ENCODE peak calls at places on chromosomes 1 and 21, in four cellular contexts. One of them, this sample, is unnamed.

GRCh38 chr21:37821791-37822450 is 94.3 kb downstream of the KCNJ6 start:
- DNase-seq in IMR-90: peak; percentile 45
- DNase-seq in neuronal stem cell: no peak
- DNase-seq in H9: no peak
- DNase-seq in this sample: no peak

GRCh38 chr1:16135501-16135900 is 20.4 kb downstream of the EPHA2 start:
- DNase-seq in IMR-90: no peak
- DNase-seq in H9: no peak
- DNase-seq in neuronal stem cell: no peak
- DNase-seq in this sample: no peak

GRCh38 chr1:13628711-13629110 is 45.1 kb downstream of the PDPN start:
- DNase-seq in IMR-90: no peak
- DNase-seq in H9: no peak
- DNase-seq in neuronal stem cell: no peak
- DNase-seq in this sample: no peak

GRCh38 chr1:13469343-13469742 is 44.5 kb downstream of the LRRC38 start:
- DNase-seq in IMR-90: no peak
- DNase-seq in H9: peak; percentile 34
- DNase-seq in neuronal stem cell: no peak
- DNase-seq in this sample: no peak

GRCh38 chr1:194296201-194296600 is 1109.8 kb upstream of the B3GALT2 start:
- DNase-seq in IMR-90: peak; percentile 38
- DNase-seq in H9: no peak
- DNase-seq in neuronal stem cell: no peak
- DNase-seq in this sample: no peak

GRCh38 chr1:23537296-23537993 is 6.4 kb upstream of the E2F2 start:
- DNase-seq in IMR-90: peak; percentile 68
- DNase-seq in neuronal stem cell: no peak
- DNase-seq in H9: no peak
- DNase-seq in this sample: no peak

GRCh38 chr1:194068444-194069167 is 882.2 kb upstream of the B3GALT2 start:
- DNase-seq in neuronal stem cell: no peak
- DNase-seq in IMR-90: no peak
- DNase-seq in H9: no peak
- DNase-seq in this sample: no peak

GRCh38 chr1:40932004-40932403 is 47.5 kb upstream of the CTPS1 start:
- DNase-seq in neuronal stem cell: no peak
- DNase-seq in IMR-90: no peak
- DNase-seq in H9: no peak
- DNase-seq in this sample: no peak

GRCh38 chr1:42913426-42914091 is 45.1 kb downstream of the SLC2A1 start:
- DNase-seq in neuronal stem cell: peak; percentile 53
- DNase-seq in IMR-90: peak; percentile 82
- DNase-seq in H9: peak; percentile 77
- DNase-seq in this sample: peak; percentile 89

GRCh38 chr1:66354311-66354922 is 179.5 kb upstream of the SGIP1 start:
- DNase-seq in IMR-90: peak; percentile 69
- DNase-seq in neuronal stem cell: no peak
- DNase-seq in H9: no peak
- DNase-seq in this sample: peak; percentile 41

GRCh38 chr21:14306143-14306907 is 76.6 kb downstream of the HSPA13 start:
- DNase-seq in IMR-90: peak; percentile 3
- DNase-seq in neuronal stem cell: no peak
- DNase-seq in H9: no peak
- DNase-seq in this sample: no peak

GRCh38 chr1:36534711-36535412 is 52.1 kb upstream of the CSF3R start:
- DNase-seq in H9: peak; percentile 14
- DNase-seq in IMR-90: no peak
- DNase-seq in neuronal stem cell: no peak
- DNase-seq in this sample: no peak

GRCh38 chr1:58619286-58620054 is 42.4 kb upstream of the TACSTD2 start:
- DNase-seq in IMR-90: no peak
- DNase-seq in neuronal stem cell: no peak
- DNase-seq in H9: no peak
- DNase-seq in this sample: no peak

GRCh38 chr1:236534164-236534651 is 10.4 kb downstream of the LGALS8 start:
- DNase-seq in neuronal stem cell: no peak
- DNase-seq in H9: no peak
- DNase-seq in IMR-90: peak; percentile 78
- DNase-seq in this sample: peak; percentile 66

GRCh38 chr1:203823306-203823705 is 27.9 kb downstream of the ZBED6 start:
- DNase-seq in H9: no peak
- DNase-seq in IMR-90: peak; percentile 29
- DNase-seq in neuronal stem cell: no peak
- DNase-seq in this sample: no peak

GRCh38 chr1:108057536-108057935 is 92.6 kb upstream of the VAV3 start:
- DNase-seq in H9: peak; percentile 77
- DNase-seq in neuronal stem cell: no peak
- DNase-seq in IMR-90: no peak
- DNase-seq in this sample: peak; percentile 70

GRCh38 chr1:44655609-44656008 is 18.7 kb downstream of the TMEM53 start:
- DNase-seq in neuronal stem cell: no peak
- DNase-seq in IMR-90: no peak
- DNase-seq in H9: peak; percentile 69
- DNase-seq in this sample: peak; percentile 25

GRCh38 chr1:55064861-55065263 is 25.5 kb downstream of the PCSK9 start:
- DNase-seq in H9: peak; percentile 14
- DNase-seq in IMR-90: peak; percentile 61
- DNase-seq in neuronal stem cell: no peak
- DNase-seq in this sample: peak; percentile 24

GRCh38 chr1:226181996-226182714 is 4.4 kb downstream of the ACBD3 start:
- DNase-seq in H9: peak; percentile 32
- DNase-seq in neuronal stem cell: no peak
- DNase-seq in IMR-90: peak; percentile 59
- DNase-seq in this sample: peak; percentile 67

GRCh38 chr1:203227684-203228083 is 1.8 kb downstream of the CHIT1 start:
- DNase-seq in H9: no peak
- DNase-seq in neuronal stem cell: no peak
- DNase-seq in IMR-90: no peak
- DNase-seq in this sample: no peak

GRCh38 chr21:26977741-26978140 is 10.9 kb upstream of the ADAMTS5 start:
- DNase-seq in neuronal stem cell: no peak
- DNase-seq in H9: no peak
- DNase-seq in IMR-90: peak; percentile 61
- DNase-seq in this sample: peak; percentile 19

GRCh38 chr1:65505547-65506325 is 85.3 kb downstream of the LEPR start:
- DNase-seq in neuronal stem cell: no peak
- DNase-seq in IMR-90: no peak
- DNase-seq in H9: no peak
- DNase-seq in this sample: no peak

GRCh38 chr1:59692591-59692990 is 122.2 kb upstream of the HOOK1 start:
- DNase-seq in IMR-90: peak; percentile 98
- DNase-seq in neuronal stem cell: no peak
- DNase-seq in H9: no peak
- DNase-seq in this sample: peak; percentile 90

GRCh38 chr1:58060548-58061170 is 485.9 kb downstream of the OMA1 start:
- DNase-seq in neuronal stem cell: no peak
- DNase-seq in IMR-90: no peak
- DNase-seq in H9: no peak
- DNase-seq in this sample: no peak

GRCh38 chr1:201252833-201253810 is 30.2 kb upstream of the PKP1 start:
- DNase-seq in H9: no peak
- DNase-seq in IMR-90: no peak
- DNase-seq in neuronal stem cell: no peak
- DNase-seq in this sample: no peak

GRCh38 chr1:24318988-24319863 is at the start of gene GRHL3:
- DNase-seq in H9: peak; percentile 93
- DNase-seq in neuronal stem cell: no peak
- DNase-seq in IMR-90: no peak
- DNase-seq in this sample: peak; percentile 48

GRCh38 chr1:208950206-208950605 is 633.3 kb upstream of the CAMK1G start:
- DNase-seq in neuronal stem cell: no peak
- DNase-seq in IMR-90: no peak
- DNase-seq in H9: no peak
- DNase-seq in this sample: no peak

GRCh38 chr1:87167855-87168630 is 160.6 kb upstream of the LMO4 start:
- DNase-seq in neuronal stem cell: no peak
- DNase-seq in IMR-90: no peak
- DNase-seq in H9: no peak
- DNase-seq in this sample: no peak

GRCh38 chr1:20185834-20186782 is at the start of the genes PLA2G2C and UBXN10:
- DNase-seq in IMR-90: no peak
- DNase-seq in neuronal stem cell: peak; percentile 49
- DNase-seq in H9: peak; percentile 74
- DNase-seq in this sample: peak; percentile 11

GRCh38 chr1:55420866-55421265 is 205.7 kb upstream of the USP24 start:
- DNase-seq in H9: no peak
- DNase-seq in neuronal stem cell: no peak
- DNase-seq in IMR-90: peak; percentile 34
- DNase-seq in this sample: no peak

GRCh38 chr1:171137580-171137979 is 46.9 kb downstream of the FMO3 start:
- DNase-seq in H9: no peak
- DNase-seq in IMR-90: no peak
- DNase-seq in neuronal stem cell: no peak
- DNase-seq in this sample: no peak

GRCh38 chr1:84386716-84387479 is 11.4 kb upstream of the DNASE2B start:
- DNase-seq in H9: no peak
- DNase-seq in neuronal stem cell: no peak
- DNase-seq in IMR-90: no peak
- DNase-seq in this sample: no peak

GRCh38 chr1:228737613-228738012 is 2.3 kb downstream of the RHOU start:
- DNase-seq in IMR-90: no peak
- DNase-seq in H9: no peak
- DNase-seq in neuronal stem cell: no peak
- DNase-seq in this sample: no peak

GRCh38 chr1:155884028-155884950 is 24.9 kb downstream of the SYT11 start:
- DNase-seq in IMR-90: peak; percentile 42
- DNase-seq in neuronal stem cell: no peak
- DNase-seq in H9: no peak
- DNase-seq in this sample: peak; percentile 28

GRCh38 chr1:206653715-206654459 is 18.6 kb downstream of the DYRK3 start:
- DNase-seq in IMR-90: no peak
- DNase-seq in H9: no peak
- DNase-seq in neuronal stem cell: no peak
- DNase-seq in this sample: no peak

GRCh38 chr1:5980314-5981008 is 11.8 kb downstream of the NPHP4 start:
- DNase-seq in neuronal stem cell: peak; percentile 51
- DNase-seq in H9: peak; percentile 95
- DNase-seq in IMR-90: peak; percentile 34
- DNase-seq in this sample: peak; percentile 69

GRCh38 chr1:167763525-167764220 is 41.9 kb downstream of the MPZL1 start:
- DNase-seq in neuronal stem cell: no peak
- DNase-seq in IMR-90: no peak
- DNase-seq in H9: no peak
- DNase-seq in this sample: no peak

GRCh38 chr21:41631564-41632461 is 123.9 kb upstream of the TMPRSS2 start:
- DNase-seq in neuronal stem cell: no peak
- DNase-seq in H9: no peak
- DNase-seq in IMR-90: no peak
- DNase-seq in this sample: no peak

GRCh38 chr1:94110946-94111740 is 9.8 kb downstream of the ABCA4 start:
- DNase-seq in neuronal stem cell: no peak
- DNase-seq in H9: no peak
- DNase-seq in IMR-90: no peak
- DNase-seq in this sample: no peak
- H3K79me1 ChIP-seq in neuronal stem cell: no peaks in the 10 kb centered on the region
- H3K79me1 ChIP-seq in H9: no peaks in the 10 kb centered on the region
- H3K79me1 ChIP-seq in IMR-90: no peaks in the 10 kb centered on the region
- H3K79me1 ChIP-seq in this sample: no peaks in the 10 kb centered on the region

GRCh38 chr1:230713915-230714764 is at the start of gene AGT:
- DNase-seq in IMR-90: peak; percentile 92
- DNase-seq in neuronal stem cell: no peak
- DNase-seq in H9: no peak
- DNase-seq in this sample: peak; percentile 80
- H3K79me1 ChIP-seq in IMR-90: no peaks in the 10 kb centered on the region
- H3K79me1 ChIP-seq in neuronal stem cell: no peaks in the 10 kb centered on the region
- H3K79me1 ChIP-seq in H9: no peaks in the 10 kb centered on the region
- H3K79me1 ChIP-seq in this sample: no peaks in the 10 kb centered on the region

DNA sequence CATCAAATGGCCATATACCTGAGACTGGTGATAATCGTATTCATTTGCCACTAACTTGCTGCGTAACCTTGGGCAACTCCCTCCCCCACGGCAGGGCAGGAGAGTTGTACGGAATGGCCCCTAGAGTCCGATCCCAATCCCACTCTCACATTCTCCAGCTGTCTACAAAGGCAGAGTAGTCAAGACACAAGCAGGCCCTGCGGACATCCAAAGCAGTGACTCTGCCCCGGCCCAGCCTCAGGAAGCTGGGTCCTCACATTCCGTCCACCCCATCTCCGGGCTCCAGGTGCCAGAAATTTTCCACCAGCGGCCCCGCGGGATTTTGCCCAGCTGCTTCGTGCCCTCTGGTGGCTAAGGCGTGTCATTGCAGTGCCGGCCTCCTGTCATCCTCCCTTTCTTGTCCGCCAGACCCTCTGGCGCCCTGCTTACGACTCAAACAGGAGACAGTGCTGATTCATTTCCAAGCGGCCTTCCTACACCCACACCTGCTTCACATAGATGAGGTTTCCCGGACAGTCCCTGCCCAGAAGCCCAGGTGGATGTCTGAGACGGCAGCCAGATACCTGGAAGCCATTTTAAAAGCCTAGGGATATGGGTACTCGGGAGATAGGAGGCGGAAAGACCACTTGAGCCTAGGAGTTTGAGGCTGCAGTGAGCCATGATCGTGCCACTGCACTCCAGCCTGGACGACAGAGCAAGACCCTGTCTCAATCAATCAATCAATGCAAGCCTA is 2.9 kb upstream of the S100A2 start:
- DNase-seq in neuronal stem cell: peak; percentile 88
- DNase-seq in H9: peak; percentile 96
- DNase-seq in IMR-90: peak; percentile 84
- DNase-seq in this sample: peak; percentile 89
- H3K79me1 ChIP-seq in neuronal stem cell: no peaks in the 10 kb centered on the region
- H3K79me1 ChIP-seq in H9: no peaks in the 10 kb centered on the region
- H3K79me1 ChIP-seq in IMR-90: peaks cover 4% of the 10 kb centered on the region
- H3K79me1 ChIP-seq in this sample: peaks cover 9% of the 10 kb centered on the region

GRCh38 chr1:47975302-47975921 is 21.8 kb downstream of the TRABD2B start:
- DNase-seq in H9: no peak
- DNase-seq in IMR-90: no peak
- DNase-seq in neuronal stem cell: no peak
- DNase-seq in this sample: no peak

GRCh38 chr1:47972864-47973437 is 24.2 kb downstream of the TRABD2B start:
- DNase-seq in H9: no peak
- DNase-seq in neuronal stem cell: no peak
- DNase-seq in IMR-90: no peak
- DNase-seq in this sample: no peak

GRCh38 chr1:47976728-47977127 is 20.5 kb downstream of the TRABD2B start:
- DNase-seq in IMR-90: no peak
- DNase-seq in H9: no peak
- DNase-seq in neuronal stem cell: no peak
- DNase-seq in this sample: no peak

GRCh38 chr1:47978486-47978885 is 18.7 kb downstream of the TRABD2B start:
- DNase-seq in H9: no peak
- DNase-seq in neuronal stem cell: no peak
- DNase-seq in IMR-90: peak; percentile 9
- DNase-seq in this sample: peak; percentile 51

DNA sequence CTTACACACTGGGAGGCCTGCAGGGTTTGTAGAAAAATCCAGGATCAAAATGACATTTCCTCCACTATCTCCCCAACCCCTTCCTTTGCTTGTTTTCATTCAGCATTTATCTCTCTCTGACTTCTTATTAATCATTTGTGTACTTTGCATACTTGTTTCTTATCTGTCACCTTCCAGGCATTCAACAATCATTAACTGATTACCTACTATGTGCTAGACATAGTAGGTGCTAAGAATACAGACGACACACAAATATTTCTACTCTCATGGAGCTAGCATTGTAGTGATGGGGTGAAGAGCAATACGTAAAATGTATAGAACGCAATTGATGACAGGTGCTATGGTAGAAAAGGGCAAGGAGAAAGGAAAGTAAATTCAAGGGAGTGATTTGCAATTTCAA is 20.9 kb downstream of the TRABD2B start:
- DNase-seq in neuronal stem cell: no peak
- DNase-seq in IMR-90: no peak
- DNase-seq in H9: no peak
- DNase-seq in this sample: no peak
- H3K79me1 ChIP-seq in neuronal stem cell: no peaks in the 10 kb centered on the region
- H3K79me1 ChIP-seq in IMR-90: no peaks in the 10 kb centered on the region
- H3K79me1 ChIP-seq in H9: no peaks in the 10 kb centered on the region
- H3K79me1 ChIP-seq in this sample: no peaks in the 10 kb centered on the region

This sample was measured in mesenchymal stem cell.